ENCODE peak calls at places on chromosomes 11 and 22, in six cellular contexts. Z is A673; K is SJCRH30; B is effector memory CD4-positive, alpha-beta T cell; I is SK-N-SH; A is CD4-positive, alpha-beta T cell. N is an unnamed sample.

GRCh38 chr11:56906683-56907148 is 82.0 kb upstream of the OR5AK2 start:
- DNase-seq in K (no peak), I (no peak), Z (no peak), A (no peak), B (no peak), N (no peak)

GRCh38 chr11:126357055-126357962 is 1.8 kb downstream of the ST3GAL4 start:
- DNase-seq in Z (no peak), I (no peak), B (no peak), K (no peak), A (no peak), N (no peak)

GRCh38 chr11:44327730-44328691 is 18.1 kb upstream of the ALX4 start:
- DNase-seq in I (no peak), B (no peak), Z (no peak), K (no peak), A (no peak), N (no peak)

GRCh38 chr11:95764267-95764898 is 25.2 kb downstream of the FAM76B start:
- DNase-seq in B (no peak), Z (peak; percentile 77), K (peak; percentile 54), I (peak; percentile 42), A (no peak), N (no peak)

GRCh38 chr22:48609279-48609865 is 1218.3 kb downstream of the BRD1 start:
- DNase-seq in Z (no peak), B (no peak), I (no peak), A (no peak), K (no peak), N (no peak)

GRCh38 chr11:119806064-119806915 is 77.3 kb upstream of the NECTIN1 start:
- DNase-seq in A (no peak), K (no peak), B (no peak), I (no peak), Z (no peak), N (no peak)

GRCh38 chr11:110289472-110289871 is 6.9 kb downstream of the RDX start:
- DNase-seq in I (no peak), Z (peak; percentile 21), B (no peak), A (no peak), K (no peak), N (no peak)

GRCh38 chr11:70525466-70525865 is 127.1 kb downstream of the CTTN start:
- DNase-seq in K (no peak), Z (no peak), B (no peak), I (peak; percentile 30), A (no peak), N (peak; percentile 3)

GRCh38 chr11:105219269-105219668 is 79.7 kb upstream of the CARD18 start:
- DNase-seq in I (no peak), Z (peak; percentile 14), K (peak; percentile 2), A (no peak), B (no peak), N (peak; percentile 8)

GRCh38 chr11:86218125-86219081 is 26.1 kb upstream of the EED start:
- DNase-seq in A (peak; percentile 43), I (peak; percentile 70), B (peak; percentile 40), K (peak; percentile 89), Z (peak; percentile 89), N (peak; percentile 73)

GRCh38 chr11:61542661-61543060 is 34.1 kb downstream of the LRRC10B start:
- DNase-seq in I (peak; percentile 68), Z (no peak), B (no peak), K (peak; percentile 63), A (no peak), N (no peak)

GRCh38 chr22:41403532-41404318 is 22.0 kb downstream of the TEF start:
- DNase-seq in Z (peak; percentile 87), I (peak; percentile 82), B (peak; percentile 77), A (peak; percentile 75), K (peak; percentile 89), N (peak; percentile 84)

DNA sequence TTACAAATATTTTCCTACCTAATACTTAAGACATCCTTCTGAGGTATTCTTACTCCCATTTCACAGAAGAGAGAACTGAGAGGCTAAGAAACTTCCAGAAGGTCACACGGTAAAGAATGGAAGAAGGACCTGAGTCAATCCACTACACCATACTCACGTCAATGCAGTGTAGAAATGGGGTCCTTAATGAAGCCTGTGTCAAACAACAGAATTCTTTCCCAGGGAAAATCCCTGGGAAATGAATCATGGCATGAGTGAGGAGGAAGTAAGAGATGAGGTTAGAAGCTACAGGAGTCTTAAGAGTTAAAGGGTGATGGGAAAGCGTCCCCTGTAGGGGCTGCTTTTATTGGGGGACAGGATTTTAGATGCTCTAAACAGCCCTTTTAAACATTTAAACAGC is 147.9 kb downstream of the C11orf91 start:
- DNase-seq in B (no peak), A (no peak), I (no peak), K (no peak), Z (no peak), N (no peak)
- H3K27ac ChIP-seq in B (no peak overlapping the region), A (no peak overlapping the region), I (no peak overlapping the region), K (no peak overlapping the region), Z (no peak overlapping the region), N (no peak overlapping the region)

GRCh38 chr22:50415426-50415825 is 59.4 kb downstream of the SBF1 start:
- DNase-seq in Z (no peak), I (no peak), A (no peak), K (no peak), B (no peak), N (no peak)

GRCh38 chr22:50418624-50419023 is 56.2 kb downstream of the SBF1 start:
- DNase-seq in Z (no peak), A (no peak), I (no peak), K (no peak), B (no peak), N (no peak)

GRCh38 chr22:50417544-50417943 is 57.3 kb downstream of the SBF1 start:
- DNase-seq in K (no peak), I (no peak), B (no peak), A (no peak), Z (no peak), N (no peak)

GRCh38 chr22:50416996-50417395 is 57.8 kb downstream of the SBF1 start:
- DNase-seq in B (no peak), Z (no peak), A (no peak), K (no peak), I (no peak), N (no peak)

DNA sequence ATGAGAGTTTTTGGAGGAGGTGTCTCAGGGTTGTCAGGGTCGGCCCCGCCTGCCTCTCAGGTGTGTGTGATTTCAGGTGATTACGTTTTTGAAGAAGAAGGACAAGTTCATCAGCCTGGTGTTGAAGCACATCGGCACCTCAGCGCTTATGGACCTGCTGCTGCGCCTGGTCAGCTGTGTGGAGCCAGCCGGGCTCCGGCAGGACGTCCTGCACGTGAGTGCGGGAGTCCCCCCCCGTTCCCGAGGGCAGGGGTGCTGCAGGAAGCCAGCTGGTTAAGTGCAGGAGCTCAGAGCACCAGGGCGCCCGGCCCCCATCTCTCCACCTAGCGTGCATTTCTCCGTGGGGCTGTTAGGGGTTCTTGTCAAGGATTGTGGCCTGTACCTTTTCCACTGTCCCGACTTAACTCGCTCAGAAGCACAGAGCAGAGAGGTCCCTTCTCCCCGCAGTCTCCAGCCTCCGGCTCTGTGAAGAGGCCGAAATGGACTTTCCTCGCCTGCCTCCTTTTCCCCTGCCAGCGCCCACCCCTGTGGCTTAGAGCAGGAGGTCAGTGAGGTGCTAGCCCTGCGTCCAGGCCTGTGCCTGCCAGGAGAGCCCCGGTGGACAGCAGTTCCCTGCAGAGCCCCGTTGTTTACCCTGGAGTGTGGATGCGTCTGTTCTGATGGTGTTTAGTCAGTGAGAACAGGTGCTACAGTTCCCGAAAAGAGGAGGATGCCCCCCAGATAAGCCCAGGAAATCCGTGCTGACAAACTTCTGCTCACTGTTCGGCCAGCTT is 60.2 kb downstream of the SBF1 start:
- DNase-seq in B (no peak), Z (no peak), A (no peak), K (no peak), I (no peak), N (no peak)
- H3K27ac ChIP-seq in B (no peak overlapping the region), Z (no peak overlapping the region), A (no peak overlapping the region), K (no peak overlapping the region), I (no peak overlapping the region), N (no peak overlapping the region)

GRCh38 chr11:93000511-93001476 is 31.3 kb downstream of the MTNR1B start:
- DNase-seq in A (no peak), I (peak; percentile 50), B (no peak), K (peak; percentile 57), Z (no peak), N (no peak)
- H3K27ac ChIP-seq in A (no peak overlapping the region), I (peak overlapping the region; percentile 41), B (no peak overlapping the region), K (peak overlapping the region; percentile 60), Z (no peak overlapping the region), N (no peak overlapping the region)

GRCh38 chr22:49946612-49947295 is 13.8 kb upstream of the PIM3 start:
- DNase-seq in I (no peak), B (no peak), K (peak; percentile 87), Z (peak; percentile 62), A (no peak), N (no peak)

GRCh38 chr22:49948958-49949913 is 11.3 kb upstream of the PIM3 start:
- DNase-seq in B (no peak), A (no peak), K (peak; percentile 81), Z (no peak), I (no peak), N (no peak)

GRCh38 chr22:49948116-49948515 is 12.5 kb upstream of the PIM3 start:
- DNase-seq in K (no peak), Z (no peak), A (no peak), B (no peak), I (no peak), N (no peak)

GRCh38 chr22:49948573-49948957 is 12.0 kb upstream of the PIM3 start:
- DNase-seq in B (no peak), Z (no peak), I (no peak), K (no peak), A (no peak), N (no peak)

DNA sequence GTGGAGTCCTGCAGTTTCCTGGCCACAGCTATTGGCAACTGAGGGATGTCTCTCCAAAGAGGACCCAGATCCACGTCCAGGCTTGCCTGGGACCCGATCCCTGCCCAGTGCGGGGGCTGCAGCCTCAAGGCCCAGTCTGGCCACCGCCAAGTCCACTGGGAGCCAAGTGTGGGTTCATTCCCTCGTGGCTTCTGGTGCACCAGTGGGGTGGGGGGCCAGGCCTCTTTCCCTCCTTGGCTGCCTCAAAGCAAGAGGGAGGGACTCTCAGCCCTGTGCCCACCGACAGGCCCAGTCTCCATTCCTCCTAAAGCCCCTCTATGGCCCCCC is 13.3 kb upstream of the PIM3 start:
- DNase-seq in I (no peak), Z (no peak), A (no peak), B (no peak), K (no peak), N (no peak)
- H3K27ac ChIP-seq in I (no peak overlapping the region), Z (peak overlapping the region; percentile 66), A (peak overlapping the region; percentile 13), B (no peak overlapping the region), K (peak overlapping the region; percentile 55), N (peak overlapping the region; percentile 81)

GRCh38 chr11:114066046-114066648 is 6.6 kb downstream of the ZBTB16 start:
- DNase-seq in B (no peak), I (no peak), K (no peak), Z (no peak), A (no peak), N (no peak)
- H3K27ac ChIP-seq in B (peak overlapping the region; percentile 64), I (no peak overlapping the region), K (no peak overlapping the region), Z (no peak overlapping the region), A (no peak overlapping the region), N (no peak overlapping the region)

N was measured in WERI-Rb-1.